ENCODE peak calls at places on chromosomes 11 and 22, in eight cellular contexts. F is dorsolateral prefrontal cortex, P is transverse colon, B is cardiac muscle cell, Q is right atrium auricular region, D is sigmoid colon, E is H1, Y is heart left ventricle. W is an unnamed sample.
A peak's percentile ranks its signal among the peaks of the same experiment; 100 is the strongest.

GRCh38 chr11:12195773-12196172 is 85.4 kb downstream of the MICAL2 start:
- DNase-seq in F (no peak), P (no peak), B (no peak), Q (no peak), D (no peak), E (no peak), Y (no peak), W (no peak)

GRCh38 chr11:66419825-66420224 is 1.0 kb upstream of the NPAS4 start:
- DNase-seq in F (peak; percentile 40), P (no peak), B (peak; percentile 77), Q (no peak), D (no peak), E (no peak), Y (no peak), W (no peak)

GRCh38 chr22:22043296-22044078 is 60.9 kb upstream of the TOP3B start:
- DNase-seq in F (no peak), P (no peak), B (no peak), Q (no peak), D (no peak), E (no peak), Y (no peak), W (peak; percentile 39)

GRCh38 chr22:22949953-22950352 is 62.3 kb downstream of the IGLL5 start:
- DNase-seq in F (no peak), P (no peak), B (no peak), Q (no peak), D (no peak), E (no peak), Y (no peak), W (no peak)

GRCh38 chr11:21285104-21285503 is 615.7 kb downstream of the NELL1 start:
- DNase-seq in F (no peak), P (no peak), B (no peak), Q (no peak), D (no peak), E (no peak), Y (no peak), W (no peak)

GRCh38 chr11:122754553-122755322 is 83.6 kb upstream of the CRTAM start:
- DNase-seq in F (no peak), P (peak; percentile 11), B (peak; percentile 41), Q (no peak), D (peak; percentile 27), E (peak; percentile 17), Y (no peak), W (no peak)

GRCh38 chr22:43900206-43900605 is 8.4 kb upstream of the PNPLA5 start:
- DNase-seq in F (no peak), P (no peak), B (no peak), Q (no peak), D (no peak), E (no peak), Y (no peak), W (no peak)

GRCh38 chr11:15309296-15309695 is 194.6 kb downstream of the INSC start:
- DNase-seq in F (no peak), P (no peak), B (no peak), Q (no peak), D (no peak), E (no peak), Y (no peak), W (no peak)

GRCh38 chr22:46008836-46009596 is 32.1 kb upstream of the WNT7B start:
- DNase-seq in F (no peak), P (no peak), B (no peak), Q (no peak), D (peak; percentile 63), E (no peak), Y (no peak), W (no peak)

GRCh38 chr11:10592331-10592730 is 23.9 kb upstream of the LYVE1 start:
- DNase-seq in F (no peak), P (no peak), B (no peak), Q (no peak), D (no peak), E (no peak), Y (no peak), W (no peak)

GRCh38 chr11:64092119-64092760 is 56.5 kb downstream of the FLRT1 start:
- DNase-seq in F (peak; percentile 89), P (no peak), B (no peak), Q (no peak), D (no peak), E (no peak), Y (no peak), W (no peak)

GRCh38 chr11:64090811-64091516 is 55.2 kb downstream of the FLRT1 start:
- DNase-seq in F (no peak), P (no peak), B (no peak), Q (no peak), D (no peak), E (no peak), Y (no peak), W (no peak)

GRCh38 chr11:64094463-64095223 is 58.9 kb downstream of the FLRT1 start:
- DNase-seq in F (peak; percentile 63), P (peak; percentile 22), B (no peak), Q (no peak), D (peak; percentile 83), E (no peak), Y (no peak), W (no peak)

GRCh38 chr11:64093233-64094039 is 57.7 kb downstream of the FLRT1 start:
- DNase-seq in F (no peak), P (no peak), B (no peak), Q (no peak), D (no peak), E (no peak), Y (no peak), W (no peak)

GRCh38 chr11:64092761-64093136 is 57.0 kb downstream of the FLRT1 start:
- DNase-seq in F (no peak), P (no peak), B (no peak), Q (no peak), D (no peak), E (no peak), Y (no peak), W (no peak)
- H3K27me3 ChIP-seq in F (no peaks in the 10 kb centered on the region), P (no peaks in the 10 kb centered on the region), B (no peaks in the 10 kb centered on the region), Q (no peaks in the 10 kb centered on the region), D (no peaks in the 10 kb centered on the region), E (peaks cover 2% of the 10 kb centered on the region), Y (no peaks in the 10 kb centered on the region), W (no peaks in the 10 kb centered on the region)

GRCh38 chr11:36463781-36464180 is 46.3 kb downstream of the TRAF6 start:
- DNase-seq in F (no peak), P (no peak), B (no peak), Q (no peak), D (no peak), E (no peak), Y (no peak), W (no peak)
- H3K27ac ChIP-seq in F (no peak overlapping the region), P (no peak overlapping the region), B (no peak overlapping the region), Q (no peak overlapping the region), D (no peak overlapping the region), E (no peak overlapping the region), Y (no peak overlapping the region), W (no peak overlapping the region)

DNA sequence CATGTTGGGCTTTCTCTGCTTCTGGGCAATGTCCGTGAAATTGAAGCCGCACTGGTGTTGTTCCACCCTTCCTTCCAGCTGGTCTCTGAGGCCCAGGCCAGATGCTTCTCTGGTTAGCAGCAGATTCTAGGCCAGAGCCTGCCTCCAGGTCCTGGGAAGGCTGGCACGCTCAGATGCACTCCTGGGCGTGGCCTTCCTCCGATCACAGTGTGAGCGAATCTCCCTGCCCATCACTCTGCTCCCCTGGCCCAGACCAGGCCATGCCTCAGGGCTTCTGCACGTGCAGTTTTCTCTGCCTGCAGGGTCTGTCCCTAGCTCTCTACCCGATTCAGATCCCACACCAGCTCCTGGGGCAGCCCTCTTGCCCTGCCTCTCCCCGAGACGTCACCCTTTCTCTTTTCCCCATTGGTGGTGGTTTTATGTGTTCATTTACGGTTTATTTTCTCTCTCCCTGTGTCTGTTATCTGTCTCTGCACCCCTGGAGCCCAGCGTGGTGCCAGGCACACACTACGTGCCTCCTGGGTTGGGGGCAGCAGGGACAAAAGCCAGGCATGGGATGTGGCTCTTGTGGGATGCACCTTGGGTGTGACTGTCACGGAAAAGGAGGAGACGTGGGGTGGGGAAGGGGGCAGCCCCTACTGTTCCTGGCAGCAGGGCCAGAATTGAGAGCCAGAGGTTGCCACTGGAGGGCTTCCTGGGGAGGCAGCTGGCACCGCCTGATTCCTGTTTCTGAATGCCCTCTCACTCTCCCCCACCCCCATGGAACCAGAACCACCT is 66.0 kb downstream of the KCNQ1 start:
- DNase-seq in F (peak; percentile 18), P (peak; percentile 6), B (no peak), Q (peak; percentile 50), D (no peak), E (no peak), Y (peak; percentile 15), W (peak; percentile 80)
- H3K27me3 ChIP-seq in F (no peaks in the 10 kb centered on the region), P (no peaks in the 10 kb centered on the region), B (peaks cover 46% of the 10 kb centered on the region), Q (no peaks in the 10 kb centered on the region), D (peaks cover 8% of the 10 kb centered on the region), E (peaks cover 2% of the 10 kb centered on the region), Y (no peaks in the 10 kb centered on the region), W (no peaks in the 10 kb centered on the region)

GRCh38 chr22:47038206-47038835 is 275.9 kb downstream of the TBC1D22A start:
- DNase-seq in F (no peak), P (no peak), B (no peak), Q (no peak), D (peak; percentile 27), E (no peak), Y (no peak), W (no peak)
- H3K27ac ChIP-seq in F (no peak overlapping the region), P (no peak overlapping the region), B (no peak overlapping the region), Q (no peak overlapping the region), D (no peak overlapping the region), E (no peak overlapping the region), Y (no peak overlapping the region), W (no peak overlapping the region)

DNA sequence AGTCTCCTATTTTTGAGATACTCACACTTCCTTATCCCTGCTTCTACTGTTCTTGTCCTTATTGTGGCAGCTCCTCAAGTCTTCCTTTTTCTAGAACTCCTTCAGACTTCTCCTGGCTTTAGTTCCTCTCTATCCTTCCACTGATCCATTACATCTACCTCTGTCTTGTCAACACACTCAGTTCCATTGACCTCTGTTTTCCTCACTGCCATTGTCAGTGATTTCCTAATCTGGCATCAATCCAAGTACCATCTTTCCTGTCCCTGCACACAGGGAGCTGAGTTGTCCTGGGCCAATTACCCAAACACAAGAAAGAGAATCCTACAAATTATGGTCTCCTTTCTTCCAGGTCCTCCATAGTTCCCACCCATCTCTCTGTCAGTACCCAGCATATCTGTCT is 27.9 kb upstream of the RIC3 start:
- DNase-seq in F (no peak), P (no peak), B (no peak), Q (no peak), D (no peak), E (no peak), Y (no peak), W (no peak)
- H3K27me3 ChIP-seq in F (no peaks in the 10 kb centered on the region), P (peaks cover 7% of the 10 kb centered on the region), B (peaks cover 48% of the 10 kb centered on the region), Q (no peaks in the 10 kb centered on the region), D (no peaks in the 10 kb centered on the region), E (no peaks in the 10 kb centered on the region), Y (peaks cover 14% of the 10 kb centered on the region), W (no peaks in the 10 kb centered on the region)

DNA sequence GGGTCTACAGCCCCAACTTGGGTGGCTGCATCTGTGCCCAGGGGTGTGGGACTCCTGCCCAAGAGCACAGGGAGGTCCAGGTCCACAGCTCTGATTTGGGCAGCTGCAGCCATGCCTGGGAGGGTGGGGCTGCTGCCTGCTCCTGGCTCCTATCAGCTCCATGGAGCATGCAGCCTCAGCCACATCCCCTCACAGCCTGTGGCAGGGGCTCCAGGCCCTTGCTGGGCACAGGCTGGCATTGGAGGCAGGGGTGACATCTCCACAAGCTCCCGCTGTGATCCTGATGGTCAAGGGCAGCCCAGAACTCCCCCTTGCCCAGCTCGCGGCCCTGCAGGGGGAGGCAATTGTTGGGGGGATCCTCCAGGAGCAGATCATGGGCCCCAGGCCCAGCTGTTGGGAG is 6.3 kb upstream of the OR56A4 start:
- DNase-seq in F (no peak), P (no peak), B (no peak), Q (no peak), D (no peak), E (no peak), Y (no peak), W (no peak)
- H3K27ac ChIP-seq in F (no peak overlapping the region), P (no peak overlapping the region), B (no peak overlapping the region), Q (no peak overlapping the region), D (no peak overlapping the region), E (no peak overlapping the region), Y (no peak overlapping the region), W (no peak overlapping the region)

W was measured in esophagus muscularis mucosa.